ENCODE peak calls at places on chromosomes 16 and 17, in four cellular contexts. X, W, A and O are unnamed samples.

GRCh38 chr17:43431741-43432523 is 33.1 kb downstream of the ARL4D start:
- DNase-seq in A (no peak), W (no peak), X (no peak), O (no peak)

GRCh38 chr17:21199311-21199710 is 14.7 kb downstream of the TMEM11 start:
- DNase-seq in X (no peak), A (no peak), W (peak; percentile 93), O (peak; percentile 83)

GRCh38 chr16:72042157-72042660 is 12.1 kb upstream of the HP start:
- DNase-seq in W (no peak), X (no peak), A (no peak), O (no peak)

GRCh38 chr17:40399185-40399584 is 18.5 kb downstream of the TOP2A start:
- DNase-seq in X (no peak), A (no peak), W (no peak), O (peak; percentile 5)

GRCh38 chr16:3065069-3065741 is at the start of gene IL32:
- DNase-seq in X (no peak), A (peak; percentile 45), W (peak; percentile 67), O (peak; percentile 9)

GRCh38 chr17:58986005-58986404 is 120.7 kb downstream of the TRIM37 start:
- DNase-seq in A (no peak), X (no peak), W (no peak), O (no peak)

GRCh38 chr16:71426069-71426879 is 15.6 kb downstream of the TLE7 start:
- DNase-seq in A (no peak), W (peak; percentile 96), X (no peak), O (no peak)

GRCh38 chr17:51088287-51088686 is 32.4 kb downstream of the SPAG9 start:
- DNase-seq in W (no peak), A (no peak), X (no peak), O (no peak)

GRCh38 chr16:89613101-89613953 is at the start of gene DPEP1:
- DNase-seq in W (no peak), A (no peak), X (no peak), O (no peak)

GRCh38 chr16:30997887-30998711 is 12.3 kb downstream of the STX1B start:
- DNase-seq in X (no peak), W (peak; percentile 61), A (no peak), O (peak; percentile 47)

GRCh38 chr17:66260265-66260664 is 31.1 kb upstream of the APOH start:
- DNase-seq in W (no peak), X (no peak), A (no peak), O (no peak)

GRCh38 chr17:34307110-34307509 is 12.1 kb upstream of the CCL8 start:
- DNase-seq in A (no peak), W (no peak), X (no peak), O (no peak)

GRCh38 chr17:58759522-58759921 is 3.9 kb downstream of the PPM1E start:
- DNase-seq in X (no peak), A (no peak), W (no peak), O (no peak)

GRCh38 chr16:86625029-86625428 is 46.7 kb downstream of the FOXL1 start:
- DNase-seq in X (no peak), W (no peak), A (no peak), O (no peak)